ENCODE peak calls at places on chromosomes 7 and 10, in four cellular contexts. M, N, U and H are unnamed samples. For H3K4me1, the result is how much of the 10 kb centered on the place peaks cover.

GRCh38 chr10:89692416-89692815 is 9.0 kb upstream of the KIF20B start:
- DNase-seq in M (no peak), N (no peak), U (no peak), H (no peak)

GRCh38 chr10:111600772-111601171 is 523.9 kb downstream of the ADRA2A start:
- DNase-seq in M (no peak), N (peak), U (no peak), H (no peak)

GRCh38 chr10:132690821-132691610 is 94.9 kb downstream of the NKX6-2 start:
- DNase-seq in M (no peak), N (peak), U (no peak), H (no peak)

GRCh38 chr7:89687266-89687665 is 467.0 kb upstream of the STEAP1 start:
- DNase-seq in M (no peak), N (no peak), U (no peak), H (no peak)

GRCh38 chr7:153190452-153190851 is 430.9 kb downstream of the ACTR3B start:
- DNase-seq in M (no peak), N (no peak), U (no peak), H (peak)

GRCh38 chr7:71239517-71239916 is 107.6 kb downstream of the GALNT17 start:
- DNase-seq in M (no peak), N (no peak), U (no peak), H (no peak)

GRCh38 chr7:33932832-33933468 is 27.6 kb downstream of the BMPER start:
- DNase-seq in M (peak), N (peak), U (no peak), H (peak)

GRCh38 chr10:7417103-7417623 is 6.3 kb upstream of the SFMBT2 start:
- DNase-seq in M (no peak), N (no peak), U (no peak), H (no peak)

GRCh38 chr7:149655784-149656183 is 117.6 kb downstream of the ZNF467 start:
- DNase-seq in M (no peak), N (no peak), U (no peak), H (no peak)

GRCh38 chr10:5524721-5525531 is at the start of gene CALML3:
- DNase-seq in M (no peak), N (no peak), U (no peak), H (no peak)

GRCh38 chr7:101940151-101940550 is 122.7 kb downstream of the CUX1 start:
- DNase-seq in M (no peak), N (no peak), U (no peak), H (no peak)
- H3K4me1 ChIP-seq in M (under half), N (half or more), U (half or more), H (under half)

DNA sequence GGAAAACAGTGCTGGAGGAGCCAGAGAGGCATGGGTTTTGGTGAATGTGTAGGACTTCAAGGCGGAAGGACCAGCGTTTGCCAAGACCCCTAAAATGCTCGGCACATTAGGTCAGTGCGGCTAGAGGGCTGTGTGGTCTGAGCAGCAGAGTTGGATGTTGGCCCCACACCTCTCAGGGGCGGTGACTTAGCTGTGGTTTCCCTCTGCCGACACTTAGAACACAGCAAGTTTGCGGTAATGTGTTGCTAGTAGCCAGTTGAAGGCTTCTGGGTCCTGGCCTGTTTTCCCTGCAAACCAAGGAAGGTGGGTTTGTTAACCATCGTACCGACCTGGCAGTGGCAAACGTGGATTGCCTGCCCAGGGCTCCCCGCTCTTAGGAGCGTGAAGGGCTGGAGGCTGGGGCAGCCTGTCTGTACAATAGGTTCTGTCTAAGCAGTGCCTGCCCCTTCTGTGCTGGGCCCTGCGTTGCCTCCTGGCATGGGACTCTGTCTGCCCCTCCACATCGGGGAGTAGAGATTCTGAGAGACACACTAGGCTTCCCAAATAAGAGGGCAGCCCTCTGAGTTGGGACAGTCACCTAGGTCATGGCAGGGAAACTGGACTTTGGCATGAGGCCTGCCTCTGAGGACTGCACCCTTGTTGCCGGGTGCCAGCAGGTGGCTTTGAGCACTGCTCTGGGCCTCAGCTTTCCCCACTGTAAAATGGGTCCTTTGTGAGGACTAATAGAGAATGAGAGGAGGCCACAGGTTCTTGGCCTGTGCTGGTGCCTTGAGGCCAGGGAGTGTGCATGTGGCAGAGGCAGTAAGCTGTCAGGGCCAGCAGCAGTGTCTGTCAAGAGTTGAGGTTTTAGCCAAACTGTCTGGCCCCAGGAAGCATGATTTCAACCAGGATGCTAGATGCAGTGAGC is 13.8 kb downstream of the NACAD start:
- DNase-seq in M (no peak), N (no peak), U (no peak), H (no peak)
- H3K4me1 ChIP-seq in M (under half), N (under half), U (under half), H (under half)

GRCh38 chr7:962401-963081 is 8.1 kb upstream of the ADAP1 start:
- DNase-seq in M (no peak), N (peak), U (no peak), H (no peak)
- H3K4me1 ChIP-seq in M (under half), N (half or more), U (under half), H (under half)

GRCh38 chr7:131090866-131091692 is 236.6 kb upstream of the MKLN1 start:
- DNase-seq in M (no peak), N (no peak), U (no peak), H (no peak)
- H3K4me1 ChIP-seq in M (half or more), N (half or more), U (under half), H (under half)

GRCh38 chr7:28625446-28625845 is 213.1 kb downstream of the CREB5 start:
- DNase-seq in M (no peak), N (no peak), U (no peak), H (no peak)

GRCh38 chr7:28627263-28627653 is 214.9 kb downstream of the CREB5 start:
- DNase-seq in M (no peak), N (no peak), U (no peak), H (no peak)

GRCh38 chr7:28627869-28628268 is 215.6 kb downstream of the CREB5 start:
- DNase-seq in M (no peak), N (no peak), U (no peak), H (no peak)

GRCh38 chr7:28626629-28627262 is 214.4 kb downstream of the CREB5 start:
- DNase-seq in M (no peak), N (no peak), U (no peak), H (peak)

GRCh38 chr7:28626191-28626590 is 213.9 kb downstream of the CREB5 start:
- DNase-seq in M (no peak), N (no peak), U (no peak), H (no peak)
- H3K4me1 ChIP-seq in M (under half), N (half or more), U (under half), H (under half)

GRCh38 chr7:47573758-47574472 is 8.0 kb downstream of the TNS3 start:
- DNase-seq in M (no peak), N (no peak), U (no peak), H (peak)
- H3K4me1 ChIP-seq in M (under half), N (half or more), U (under half), H (half or more)